ENCODE peak calls at places on chromosomes 16 and 17, in nine cellular contexts. One of them, this sample, is unnamed.
A peak's percentile ranks its signal among the peaks of the same experiment; 100 is the strongest.

GRCh38 chr16:13767215-13767614 is 152.7 kb upstream of the ERCC4 start:
- DNase-seq in activated T-helper 1 cell treated with anti-CD3 and anti-CD28 coated beads, Interleukin-12 subunit alpha, Interleukin-12 subunit beta, Interleukin-2, Interleukin-4 antibody, amounts not matched to agents 30 ng/mL and 10 ng/mL and 1 ng/mL, durations not matched to agents 14 hours and 24 hours and 36 hours: no peak
- DNase-seq in CD8-positive, alpha-beta memory T cell: no peak
- DNase-seq in midbrain: peak; percentile 15
- DNase-seq in naive thymus-derived CD4-positive, alpha-beta T cell: no peak
- DNase-seq in M059J: peak; percentile 7
- DNase-seq in GM04504: no peak
- DNase-seq in fibroblast of the conjunctiva: no peak
- DNase-seq in AG04449: no peak
- DNase-seq in this sample: peak; percentile 50

GRCh38 chr17:37399404-37399803 is 7.2 kb downstream of the ACACA start:
- DNase-seq in naive thymus-derived CD4-positive, alpha-beta T cell: no peak
- DNase-seq in midbrain: no peak
- DNase-seq in activated T-helper 1 cell treated with anti-CD3 and anti-CD28 coated beads, Interleukin-12 subunit alpha, Interleukin-12 subunit beta, Interleukin-2, Interleukin-4 antibody, amounts not matched to agents 30 ng/mL and 10 ng/mL and 1 ng/mL, durations not matched to agents 14 hours and 24 hours and 36 hours: no peak
- DNase-seq in AG04449: no peak
- DNase-seq in GM04504: no peak
- DNase-seq in M059J: peak; percentile 81
- DNase-seq in fibroblast of the conjunctiva: no peak
- DNase-seq in CD8-positive, alpha-beta memory T cell: no peak
- DNase-seq in this sample: no peak

GRCh38 chr16:87295259-87295658 is 21.9 kb downstream of the C16orf95 start:
- DNase-seq in AG04449: no peak
- DNase-seq in CD8-positive, alpha-beta memory T cell: no peak
- DNase-seq in M059J: peak; percentile 13
- DNase-seq in fibroblast of the conjunctiva: no peak
- DNase-seq in GM04504: no peak
- DNase-seq in midbrain: no peak
- DNase-seq in naive thymus-derived CD4-positive, alpha-beta T cell: no peak
- DNase-seq in activated T-helper 1 cell treated with anti-CD3 and anti-CD28 coated beads, Interleukin-12 subunit alpha, Interleukin-12 subunit beta, Interleukin-2, Interleukin-4 antibody, amounts not matched to agents 30 ng/mL and 10 ng/mL and 1 ng/mL, durations not matched to agents 14 hours and 24 hours and 36 hours: no peak
- DNase-seq in this sample: peak; percentile 25

GRCh38 chr16:29743827-29744531 is 1.8 kb downstream of the C16orf54 start:
- DNase-seq in midbrain: no peak
- DNase-seq in GM04504: no peak
- DNase-seq in naive thymus-derived CD4-positive, alpha-beta T cell: peak; percentile 33
- DNase-seq in AG04449: no peak
- DNase-seq in fibroblast of the conjunctiva: no peak
- DNase-seq in M059J: no peak
- DNase-seq in CD8-positive, alpha-beta memory T cell: peak; percentile 70
- DNase-seq in activated T-helper 1 cell treated with anti-CD3 and anti-CD28 coated beads, Interleukin-12 subunit alpha, Interleukin-12 subunit beta, Interleukin-2, Interleukin-4 antibody, amounts not matched to agents 30 ng/mL and 10 ng/mL and 1 ng/mL, durations not matched to agents 14 hours and 24 hours and 36 hours: no peak
- DNase-seq in this sample: no peak

GRCh38 chr17:17675925-17676534 is 5.2 kb upstream of the RAI1 start:
- DNase-seq in midbrain: no peak
- DNase-seq in M059J: peak; percentile 55
- DNase-seq in fibroblast of the conjunctiva: no peak
- DNase-seq in AG04449: no peak
- DNase-seq in CD8-positive, alpha-beta memory T cell: peak; percentile 56
- DNase-seq in GM04504: no peak
- DNase-seq in naive thymus-derived CD4-positive, alpha-beta T cell: no peak
- DNase-seq in activated T-helper 1 cell treated with anti-CD3 and anti-CD28 coated beads, Interleukin-12 subunit alpha, Interleukin-12 subunit beta, Interleukin-2, Interleukin-4 antibody, amounts not matched to agents 30 ng/mL and 10 ng/mL and 1 ng/mL, durations not matched to agents 14 hours and 24 hours and 36 hours: no peak
- DNase-seq in this sample: peak; percentile 45

GRCh38 chr16:265711-266110 is 10.0 kb downstream of the RGS11 start:
- DNase-seq in CD8-positive, alpha-beta memory T cell: peak; percentile 43
- DNase-seq in GM04504: no peak
- DNase-seq in AG04449: no peak
- DNase-seq in midbrain: no peak
- DNase-seq in fibroblast of the conjunctiva: no peak
- DNase-seq in activated T-helper 1 cell treated with anti-CD3 and anti-CD28 coated beads, Interleukin-12 subunit alpha, Interleukin-12 subunit beta, Interleukin-2, Interleukin-4 antibody, amounts not matched to agents 30 ng/mL and 10 ng/mL and 1 ng/mL, durations not matched to agents 14 hours and 24 hours and 36 hours: no peak
- DNase-seq in naive thymus-derived CD4-positive, alpha-beta T cell: no peak
- DNase-seq in M059J: no peak
- DNase-seq in this sample: peak; percentile 15

GRCh38 chr17:76558210-76559095 is 18.6 kb downstream of the PRCD start:
- DNase-seq in AG04449: no peak
- DNase-seq in midbrain: peak; percentile 49
- DNase-seq in CD8-positive, alpha-beta memory T cell: no peak
- DNase-seq in M059J: peak; percentile 44
- DNase-seq in fibroblast of the conjunctiva: no peak
- DNase-seq in naive thymus-derived CD4-positive, alpha-beta T cell: no peak
- DNase-seq in activated T-helper 1 cell treated with anti-CD3 and anti-CD28 coated beads, Interleukin-12 subunit alpha, Interleukin-12 subunit beta, Interleukin-2, Interleukin-4 antibody, amounts not matched to agents 30 ng/mL and 10 ng/mL and 1 ng/mL, durations not matched to agents 14 hours and 24 hours and 36 hours: no peak
- DNase-seq in GM04504: no peak
- DNase-seq in this sample: no peak

GRCh38 chr17:44097110-44097810 is 26.2 kb downstream of the HDAC5 start:
- DNase-seq in AG04449: no peak
- DNase-seq in fibroblast of the conjunctiva: no peak
- DNase-seq in GM04504: peak; percentile 57
- DNase-seq in CD8-positive, alpha-beta memory T cell: no peak
- DNase-seq in M059J: peak; percentile 87
- DNase-seq in midbrain: no peak
- DNase-seq in activated T-helper 1 cell treated with anti-CD3 and anti-CD28 coated beads, Interleukin-12 subunit alpha, Interleukin-12 subunit beta, Interleukin-2, Interleukin-4 antibody, amounts not matched to agents 30 ng/mL and 10 ng/mL and 1 ng/mL, durations not matched to agents 14 hours and 24 hours and 36 hours: no peak
- DNase-seq in naive thymus-derived CD4-positive, alpha-beta T cell: no peak
- DNase-seq in this sample: peak; percentile 34

GRCh38 chr16:87460936-87461335 is 31.9 kb downstream of the ZCCHC14 start:
- DNase-seq in midbrain: no peak
- DNase-seq in activated T-helper 1 cell treated with anti-CD3 and anti-CD28 coated beads, Interleukin-12 subunit alpha, Interleukin-12 subunit beta, Interleukin-2, Interleukin-4 antibody, amounts not matched to agents 30 ng/mL and 10 ng/mL and 1 ng/mL, durations not matched to agents 14 hours and 24 hours and 36 hours: no peak
- DNase-seq in fibroblast of the conjunctiva: no peak
- DNase-seq in AG04449: no peak
- DNase-seq in GM04504: no peak
- DNase-seq in M059J: no peak
- DNase-seq in naive thymus-derived CD4-positive, alpha-beta T cell: no peak
- DNase-seq in CD8-positive, alpha-beta memory T cell: no peak
- DNase-seq in this sample: no peak

GRCh38 chr17:79610151-79610645 is 653 bp downstream of the RBFOX3 start:
- DNase-seq in GM04504: no peak
- DNase-seq in CD8-positive, alpha-beta memory T cell: no peak
- DNase-seq in M059J: no peak
- DNase-seq in fibroblast of the conjunctiva: no peak
- DNase-seq in midbrain: no peak
- DNase-seq in activated T-helper 1 cell treated with anti-CD3 and anti-CD28 coated beads, Interleukin-12 subunit alpha, Interleukin-12 subunit beta, Interleukin-2, Interleukin-4 antibody, amounts not matched to agents 30 ng/mL and 10 ng/mL and 1 ng/mL, durations not matched to agents 14 hours and 24 hours and 36 hours: no peak
- DNase-seq in AG04449: no peak
- DNase-seq in naive thymus-derived CD4-positive, alpha-beta T cell: no peak
- DNase-seq in this sample: no peak

GRCh38 chr16:8919089-8919933 is 37.2 kb downstream of the LITAFD start:
- DNase-seq in fibroblast of the conjunctiva: no peak
- DNase-seq in activated T-helper 1 cell treated with anti-CD3 and anti-CD28 coated beads, Interleukin-12 subunit alpha, Interleukin-12 subunit beta, Interleukin-2, Interleukin-4 antibody, amounts not matched to agents 30 ng/mL and 10 ng/mL and 1 ng/mL, durations not matched to agents 14 hours and 24 hours and 36 hours: no peak
- DNase-seq in CD8-positive, alpha-beta memory T cell: no peak
- DNase-seq in midbrain: no peak
- DNase-seq in AG04449: no peak
- DNase-seq in GM04504: no peak
- DNase-seq in naive thymus-derived CD4-positive, alpha-beta T cell: no peak
- DNase-seq in M059J: no peak
- DNase-seq in this sample: no peak

GRCh38 chr17:75498726-75499213 is 16.6 kb downstream of the CASKIN2 start:
- DNase-seq in naive thymus-derived CD4-positive, alpha-beta T cell: no peak
- DNase-seq in AG04449: no peak
- DNase-seq in CD8-positive, alpha-beta memory T cell: no peak
- DNase-seq in activated T-helper 1 cell treated with anti-CD3 and anti-CD28 coated beads, Interleukin-12 subunit alpha, Interleukin-12 subunit beta, Interleukin-2, Interleukin-4 antibody, amounts not matched to agents 30 ng/mL and 10 ng/mL and 1 ng/mL, durations not matched to agents 14 hours and 24 hours and 36 hours: no peak
- DNase-seq in fibroblast of the conjunctiva: no peak
- DNase-seq in GM04504: no peak
- DNase-seq in midbrain: no peak
- DNase-seq in M059J: peak; percentile 25
- DNase-seq in this sample: no peak

GRCh38 chr16:89319883-89320716 is 102.6 kb downstream of the ZNF778 start:
- DNase-seq in activated T-helper 1 cell treated with anti-CD3 and anti-CD28 coated beads, Interleukin-12 subunit alpha, Interleukin-12 subunit beta, Interleukin-2, Interleukin-4 antibody, amounts not matched to agents 30 ng/mL and 10 ng/mL and 1 ng/mL, durations not matched to agents 14 hours and 24 hours and 36 hours: no peak
- DNase-seq in AG04449: no peak
- DNase-seq in M059J: peak; percentile 97
- DNase-seq in CD8-positive, alpha-beta memory T cell: no peak
- DNase-seq in naive thymus-derived CD4-positive, alpha-beta T cell: no peak
- DNase-seq in fibroblast of the conjunctiva: no peak
- DNase-seq in midbrain: no peak
- DNase-seq in GM04504: peak; percentile 69
- DNase-seq in this sample: peak; percentile 85

GRCh38 chr17:76278268-76278908 is 13.2 kb downstream of the UBALD2 start:
- DNase-seq in GM04504: no peak
- DNase-seq in naive thymus-derived CD4-positive, alpha-beta T cell: no peak
- DNase-seq in M059J: no peak
- DNase-seq in fibroblast of the conjunctiva: no peak
- DNase-seq in AG04449: no peak
- DNase-seq in midbrain: no peak
- DNase-seq in activated T-helper 1 cell treated with anti-CD3 and anti-CD28 coated beads, Interleukin-12 subunit alpha, Interleukin-12 subunit beta, Interleukin-2, Interleukin-4 antibody, amounts not matched to agents 30 ng/mL and 10 ng/mL and 1 ng/mL, durations not matched to agents 14 hours and 24 hours and 36 hours: no peak
- DNase-seq in CD8-positive, alpha-beta memory T cell: no peak
- DNase-seq in this sample: no peak

GRCh38 chr17:81418710-81419332 is 23.6 kb downstream of the BAHCC1 start:
- DNase-seq in fibroblast of the conjunctiva: no peak
- DNase-seq in CD8-positive, alpha-beta memory T cell: no peak
- DNase-seq in M059J: no peak
- DNase-seq in naive thymus-derived CD4-positive, alpha-beta T cell: no peak
- DNase-seq in GM04504: no peak
- DNase-seq in AG04449: no peak
- DNase-seq in activated T-helper 1 cell treated with anti-CD3 and anti-CD28 coated beads, Interleukin-12 subunit alpha, Interleukin-12 subunit beta, Interleukin-2, Interleukin-4 antibody, amounts not matched to agents 30 ng/mL and 10 ng/mL and 1 ng/mL, durations not matched to agents 14 hours and 24 hours and 36 hours: no peak
- DNase-seq in midbrain: no peak
- DNase-seq in this sample: peak; percentile 54

GRCh38 chr16:84199097-84199496 is 8.1 kb downstream of the ADAD2 start:
- DNase-seq in GM04504: no peak
- DNase-seq in midbrain: no peak
- DNase-seq in fibroblast of the conjunctiva: no peak
- DNase-seq in AG04449: no peak
- DNase-seq in activated T-helper 1 cell treated with anti-CD3 and anti-CD28 coated beads, Interleukin-12 subunit alpha, Interleukin-12 subunit beta, Interleukin-2, Interleukin-4 antibody, amounts not matched to agents 30 ng/mL and 10 ng/mL and 1 ng/mL, durations not matched to agents 14 hours and 24 hours and 36 hours: no peak
- DNase-seq in naive thymus-derived CD4-positive, alpha-beta T cell: no peak
- DNase-seq in CD8-positive, alpha-beta memory T cell: no peak
- DNase-seq in M059J: no peak
- DNase-seq in this sample: no peak

GRCh38 chr16:77882359-77882758 is 94.0 kb downstream of the VAT1L start:
- DNase-seq in M059J: no peak
- DNase-seq in AG04449: no peak
- DNase-seq in midbrain: no peak
- DNase-seq in fibroblast of the conjunctiva: no peak
- DNase-seq in GM04504: peak; percentile 24
- DNase-seq in CD8-positive, alpha-beta memory T cell: no peak
- DNase-seq in activated T-helper 1 cell treated with anti-CD3 and anti-CD28 coated beads, Interleukin-12 subunit alpha, Interleukin-12 subunit beta, Interleukin-2, Interleukin-4 antibody, amounts not matched to agents 30 ng/mL and 10 ng/mL and 1 ng/mL, durations not matched to agents 14 hours and 24 hours and 36 hours: no peak
- DNase-seq in naive thymus-derived CD4-positive, alpha-beta T cell: no peak
- DNase-seq in this sample: no peak

GRCh38 chr17:63714550-63715277 is 14.8 kb upstream of the LIMD2 start:
- DNase-seq in midbrain: no peak
- DNase-seq in CD8-positive, alpha-beta memory T cell: no peak
- DNase-seq in activated T-helper 1 cell treated with anti-CD3 and anti-CD28 coated beads, Interleukin-12 subunit alpha, Interleukin-12 subunit beta, Interleukin-2, Interleukin-4 antibody, amounts not matched to agents 30 ng/mL and 10 ng/mL and 1 ng/mL, durations not matched to agents 14 hours and 24 hours and 36 hours: no peak
- DNase-seq in M059J: peak; percentile 37
- DNase-seq in GM04504: no peak
- DNase-seq in fibroblast of the conjunctiva: no peak
- DNase-seq in AG04449: no peak
- DNase-seq in naive thymus-derived CD4-positive, alpha-beta T cell: no peak
- DNase-seq in this sample: peak; percentile 9

GRCh38 chr17:68732301-68732749 is 131.2 kb upstream of the FAM20A start:
- DNase-seq in AG04449: no peak
- DNase-seq in fibroblast of the conjunctiva: no peak
- DNase-seq in activated T-helper 1 cell treated with anti-CD3 and anti-CD28 coated beads, Interleukin-12 subunit alpha, Interleukin-12 subunit beta, Interleukin-2, Interleukin-4 antibody, amounts not matched to agents 30 ng/mL and 10 ng/mL and 1 ng/mL, durations not matched to agents 14 hours and 24 hours and 36 hours: no peak
- DNase-seq in M059J: no peak
- DNase-seq in CD8-positive, alpha-beta memory T cell: no peak
- DNase-seq in naive thymus-derived CD4-positive, alpha-beta T cell: no peak
- DNase-seq in GM04504: no peak
- DNase-seq in midbrain: no peak
- DNase-seq in this sample: no peak

GRCh38 chr16:7313170-7313569 is 19.5 kb upstream of the RBFOX1 start:
- DNase-seq in naive thymus-derived CD4-positive, alpha-beta T cell: no peak
- DNase-seq in AG04449: no peak
- DNase-seq in midbrain: no peak
- DNase-seq in M059J: peak; percentile 3
- DNase-seq in activated T-helper 1 cell treated with anti-CD3 and anti-CD28 coated beads, Interleukin-12 subunit alpha, Interleukin-12 subunit beta, Interleukin-2, Interleukin-4 antibody, amounts not matched to agents 30 ng/mL and 10 ng/mL and 1 ng/mL, durations not matched to agents 14 hours and 24 hours and 36 hours: no peak
- DNase-seq in GM04504: no peak
- DNase-seq in CD8-positive, alpha-beta memory T cell: no peak
- DNase-seq in fibroblast of the conjunctiva: no peak
- DNase-seq in this sample: no peak

This sample was measured in renal cortical epithelial cell.